ENCODE peak calls at places on chromosomes 7 and 10, in eight cellular contexts. P, O, S, L, K, W, G and X are unnamed samples.

GRCh38 chr7:116711790-116712189 is 39.8 kb downstream of the MET start:
- ATAC-seq in O (no peak), W (no peak), L (no peak), G (no peak), K (no peak), S (no peak), P (no peak), X (no peak)

GRCh38 chr10:76550806-76551205 is 1086.8 kb downstream of the KCNMA1 start:
- ATAC-seq in G (no peak), W (no peak), O (peak; percentile 55), P (no peak), S (no peak), L (no peak), K (no peak), X (no peak)

GRCh38 chr7:37247881-37248280 is 200.8 kb downstream of the ELMO1 start:
- ATAC-seq in W (peak; percentile 84), O (peak; percentile 62), L (no peak), P (no peak), S (no peak), G (no peak), K (no peak), X (peak; percentile 79)

GRCh38 chr7:150369740-150370501 is 1.3 kb downstream of the REPIN1 start:
- ATAC-seq in G (no peak), P (peak; percentile 3), S (no peak), K (no peak), L (no peak), W (no peak), O (peak; percentile 2), X (no peak)

GRCh38 chr10:82660205-82660604 is 785.2 kb downstream of the NRG3 start:
- ATAC-seq in W (no peak), K (no peak), O (no peak), P (no peak), S (no peak), G (no peak), L (no peak), X (no peak)

GRCh38 chr7:69890081-69890369 is 291.8 kb downstream of the AUTS2 start:
- ATAC-seq in K (no peak), W (no peak), G (no peak), L (no peak), S (no peak), P (no peak), O (no peak), X (no peak)

GRCh38 chr10:50470345-50470744 is 153.4 kb downstream of the SGMS1 start:
- ATAC-seq in G (no peak), K (no peak), P (peak; percentile 61), S (peak; percentile 75), O (no peak), L (no peak), W (peak; percentile 65), X (no peak)

GRCh38 chr10:12726971-12727831 is 274.3 kb downstream of the CCDC3 start:
- ATAC-seq in S (no peak), G (no peak), L (peak; percentile 53), P (no peak), W (no peak), O (no peak), K (no peak), X (no peak)

GRCh38 chr7:20786779-20787651 is at the start of gene SP8:
- ATAC-seq in L (peak; percentile 85), P (peak; percentile 95), O (no peak), G (peak; percentile 58), S (no peak), W (peak; percentile 7), K (no peak), X (no peak)

GRCh38 chr7:76296743-76297740 is 5.4 kb upstream of the HSPB1 start:
- ATAC-seq in O (peak; percentile 81), S (peak; percentile 34), L (no peak), W (no peak), G (peak; percentile 42), K (no peak), P (no peak), X (peak; percentile 60)

GRCh38 chr7:75878312-75878768 is 494 bp upstream of the RHBDD2 start:
- ATAC-seq in O (peak; percentile 4), S (peak; percentile 64), L (peak; percentile 63), G (no peak), W (peak; percentile 5), K (peak; percentile 51), P (peak; percentile 36), X (peak; percentile 17)

GRCh38 chr10:6840766-6841165 is 260.7 kb upstream of the PRKCQ start:
- ATAC-seq in P (no peak), K (no peak), W (no peak), L (no peak), S (no peak), O (no peak), G (no peak), X (no peak)

GRCh38 chr7:113122657-113123252 is 4.4 kb upstream of the SMIM30 start:
- ATAC-seq in L (no peak), O (no peak), K (no peak), W (no peak), P (no peak), G (no peak), S (no peak), X (no peak)

GRCh38 chr10:3324572-3324971 is 152.0 kb upstream of the PITRM1 start:
- ATAC-seq in W (no peak), P (no peak), L (no peak), G (no peak), K (no peak), S (no peak), O (no peak), X (no peak)

GRCh38 chr7:148434887-148435286 is 155.7 kb upstream of the C7orf33 start:
- ATAC-seq in L (no peak), K (no peak), O (no peak), W (no peak), P (no peak), S (no peak), G (no peak), X (no peak)

GRCh38 chr7:110964770-110965169 is 126.2 kb upstream of the LRRN3 start:
- ATAC-seq in O (no peak), W (no peak), P (no peak), L (no peak), G (no peak), S (no peak), K (no peak), X (no peak)

GRCh38 chr10:12757351-12757750 is 244.2 kb downstream of the CCDC3 start:
- ATAC-seq in O (no peak), P (no peak), K (no peak), S (no peak), W (no peak), L (no peak), G (no peak), X (no peak)

GRCh38 chr7:127874049-127874636 is 157.1 kb downstream of the LRRC4 start:
- ATAC-seq in P (peak; percentile 15), K (no peak), L (no peak), O (no peak), S (peak; percentile 78), W (no peak), G (no peak), X (no peak)

GRCh38 chr7:132472463-132473120 is 103.7 kb downstream of the PLXNA4 start:
- ATAC-seq in G (no peak), O (no peak), L (no peak), S (no peak), K (no peak), P (no peak), W (no peak), X (peak; percentile 82)

GRCh38 chr10:18472977-18473376 is 178.4 kb downstream of the NSUN6 start:
- ATAC-seq in S (peak; percentile 70), O (no peak), L (peak; percentile 52), W (no peak), G (no peak), K (no peak), P (peak; percentile 56), X (no peak)

GRCh38 chr7:89771003-89771636 is 383.1 kb upstream of the STEAP1 start:
- ATAC-seq in G (no peak), W (no peak), K (no peak), S (no peak), P (no peak), O (no peak), L (no peak), X (no peak)

GRCh38 chr7:121909721-121910359 is 36.9 kb downstream of the PTPRZ1 start:
- ATAC-seq in S (no peak), W (peak; percentile 70), L (no peak), O (no peak), P (no peak), G (no peak), K (no peak), X (no peak)

GRCh38 chr10:89352802-89353201 is 25.0 kb downstream of the IFIT3 start:
- ATAC-seq in L (no peak), P (peak; percentile 77), W (no peak), O (no peak), K (no peak), G (no peak), S (no peak), X (no peak)

GRCh38 chr10:11035318-11035920 is 17.7 kb downstream of the CELF2 start:
- ATAC-seq in O (no peak), P (no peak), S (no peak), K (no peak), W (peak; percentile 80), G (no peak), L (no peak), X (peak; percentile 79)

DNA sequence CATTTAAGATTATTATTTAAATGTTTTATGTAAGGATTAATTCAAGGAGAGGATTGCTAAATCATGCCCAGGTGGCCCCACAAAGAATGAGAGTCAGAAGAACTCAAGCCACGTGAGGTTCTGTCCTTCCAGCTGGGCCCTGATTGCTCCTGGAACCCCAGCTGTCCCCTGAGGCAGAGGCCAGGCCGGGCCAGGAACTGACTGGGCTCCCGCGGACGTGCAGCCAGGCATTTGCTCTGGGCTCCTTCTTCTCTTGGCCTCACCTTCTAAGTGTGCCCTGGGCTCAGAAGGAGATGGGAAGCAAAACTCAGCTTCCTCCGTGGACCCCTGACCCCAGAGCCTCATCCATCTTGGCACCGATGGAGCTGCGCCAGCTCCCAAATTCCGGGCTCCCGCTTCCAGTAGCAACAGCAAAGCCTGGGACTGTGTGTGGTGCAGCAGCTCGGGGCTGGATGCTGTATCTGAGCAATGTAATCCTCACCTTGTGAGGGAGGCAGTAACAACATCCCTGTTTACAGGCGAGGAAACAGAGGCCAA is 250.6 kb upstream of the PPP2R2D start:
- ATAC-seq in K (no peak), W (no peak), P (no peak), S (no peak), L (no peak), G (no peak), O (no peak), X (no peak)
- TF ChIP-seq POLR2AphosphoS5 in K (no peak), W (no peak), P (no peak), S (no peak), L (no peak), G (no peak), O (no peak), X (no peak)

GRCh38 chr10:103637855-103638561 is 144.5 kb downstream of the NEURL1 start:
- ATAC-seq in L (no peak), O (peak; percentile 21), W (peak; percentile 5), K (no peak), S (no peak), P (no peak), G (no peak), X (peak; percentile 90)
- H3K4me3 ChIP-seq in L (no peak overlapping the region), O (no peak overlapping the region), W (no peak overlapping the region), K (no peak overlapping the region), S (no peak overlapping the region), P (no peak overlapping the region), G (no peak overlapping the region), X (no peak overlapping the region)

GRCh38 chr7:138245216-138245615 is 169.0 kb downstream of the AKR1D1 start:
- ATAC-seq in K (no peak), S (no peak), P (no peak), O (no peak), G (peak; percentile 86), W (no peak), L (no peak), X (no peak)
- H3K36me3 ChIP-seq in K (no peaks in the 10 kb centered on the region), S (no peaks in the 10 kb centered on the region), P (no peaks in the 10 kb centered on the region), O (no peaks in the 10 kb centered on the region), G (no peaks in the 10 kb centered on the region), W (no peaks in the 10 kb centered on the region), L (no peaks in the 10 kb centered on the region), X (no peaks in the 10 kb centered on the region)

GRCh38 chr7:84813376-84813775 is 373.5 kb downstream of the SEMA3D start:
- ATAC-seq in P (no peak), K (no peak), W (no peak), L (no peak), O (no peak), G (no peak), S (no peak), X (no peak)
- TF ChIP-seq POLR2AphosphoS5 in P (no peak), K (no peak), W (no peak), L (no peak), O (no peak), G (no peak), S (no peak), X (no peak)